ENCODE peak calls at places on chromosome 13, in six cellular contexts. One of them, this sample, is unnamed. For H3K36me3 and H3K27me3, the result is how much of the 10 kb centered on the place peaks cover.

GRCh38 chr13:40389081-40389641 is 277.3 kb downstream of the FOXO1 start:
- DNase-seq in hepatocyte: no peak
- DNase-seq in testis: no peak
- DNase-seq in heart left ventricle: no peak
- DNase-seq in vagina: no peak
- DNase-seq in WERI-Rb-1: no peak
- DNase-seq in this sample: peak

GRCh38 chr13:27658569-27658968 is 36.9 kb downstream of the POLR1D start:
- DNase-seq in vagina: no peak
- DNase-seq in heart left ventricle: no peak
- DNase-seq in hepatocyte: no peak
- DNase-seq in testis: no peak
- DNase-seq in WERI-Rb-1: no peak
- DNase-seq in this sample: no peak

GRCh38 chr13:77545626-77546412 is 10.3 kb downstream of the SCEL start:
- DNase-seq in hepatocyte: no peak
- DNase-seq in heart left ventricle: no peak
- DNase-seq in vagina: no peak
- DNase-seq in testis: no peak
- DNase-seq in WERI-Rb-1: no peak
- DNase-seq in this sample: no peak

GRCh38 chr13:108003626-108004025 is 211.7 kb downstream of the LIG4 start:
- DNase-seq in vagina: no peak
- DNase-seq in hepatocyte: no peak
- DNase-seq in heart left ventricle: no peak
- DNase-seq in testis: peak
- DNase-seq in WERI-Rb-1: no peak
- DNase-seq in this sample: no peak

GRCh38 chr13:29849731-29850212 is 645 bp downstream of the UBL3 start:
- DNase-seq in hepatocyte: peak
- DNase-seq in vagina: no peak
- DNase-seq in testis: peak
- DNase-seq in WERI-Rb-1: peak
- DNase-seq in heart left ventricle: peak
- DNase-seq in this sample: peak

GRCh38 chr13:37869756-37870488 is at the start of gene TRPC4:
- DNase-seq in heart left ventricle: peak
- DNase-seq in vagina: no peak
- DNase-seq in hepatocyte: peak
- DNase-seq in WERI-Rb-1: peak
- DNase-seq in testis: peak
- DNase-seq in this sample: no peak

GRCh38 chr13:54975676-54976075 is 1947.1 kb downstream of the OLFM4 start:
- DNase-seq in hepatocyte: no peak
- DNase-seq in testis: no peak
- DNase-seq in heart left ventricle: no peak
- DNase-seq in WERI-Rb-1: no peak
- DNase-seq in vagina: no peak
- DNase-seq in this sample: no peak

GRCh38 chr13:75550159-75550567 is 572 bp downstream of the UCHL3 start:
- DNase-seq in hepatocyte: peak
- DNase-seq in vagina: no peak
- DNase-seq in WERI-Rb-1: no peak
- DNase-seq in heart left ventricle: no peak
- DNase-seq in testis: peak
- DNase-seq in this sample: no peak

GRCh38 chr13:101116826-101117225 is 299.5 kb downstream of the NALCN start:
- DNase-seq in heart left ventricle: no peak
- DNase-seq in vagina: no peak
- DNase-seq in testis: no peak
- DNase-seq in hepatocyte: no peak
- DNase-seq in WERI-Rb-1: no peak
- DNase-seq in this sample: no peak

GRCh38 chr13:33483471-33483870 is 197.9 kb upstream of the STARD13 start:
- DNase-seq in heart left ventricle: no peak
- DNase-seq in WERI-Rb-1: no peak
- DNase-seq in testis: no peak
- DNase-seq in hepatocyte: no peak
- DNase-seq in vagina: no peak
- DNase-seq in this sample: no peak

GRCh38 chr13:29589234-29589633 is 6.3 kb downstream of the SLC7A1 start:
- DNase-seq in WERI-Rb-1: no peak
- DNase-seq in heart left ventricle: peak
- DNase-seq in hepatocyte: no peak
- DNase-seq in vagina: no peak
- DNase-seq in testis: peak
- DNase-seq in this sample: no peak

GRCh38 chr13:94662274-94662945 is 49.9 kb downstream of the SOX21 start:
- DNase-seq in WERI-Rb-1: no peak
- DNase-seq in hepatocyte: no peak
- DNase-seq in vagina: no peak
- DNase-seq in heart left ventricle: no peak
- DNase-seq in testis: no peak
- DNase-seq in this sample: no peak

GRCh38 chr13:110910013-110910890 is 4.6 kb downstream of the ANKRD10 start:
- DNase-seq in hepatocyte: no peak
- DNase-seq in heart left ventricle: no peak
- DNase-seq in testis: no peak
- DNase-seq in vagina: no peak
- DNase-seq in WERI-Rb-1: no peak
- DNase-seq in this sample: no peak

DNA sequence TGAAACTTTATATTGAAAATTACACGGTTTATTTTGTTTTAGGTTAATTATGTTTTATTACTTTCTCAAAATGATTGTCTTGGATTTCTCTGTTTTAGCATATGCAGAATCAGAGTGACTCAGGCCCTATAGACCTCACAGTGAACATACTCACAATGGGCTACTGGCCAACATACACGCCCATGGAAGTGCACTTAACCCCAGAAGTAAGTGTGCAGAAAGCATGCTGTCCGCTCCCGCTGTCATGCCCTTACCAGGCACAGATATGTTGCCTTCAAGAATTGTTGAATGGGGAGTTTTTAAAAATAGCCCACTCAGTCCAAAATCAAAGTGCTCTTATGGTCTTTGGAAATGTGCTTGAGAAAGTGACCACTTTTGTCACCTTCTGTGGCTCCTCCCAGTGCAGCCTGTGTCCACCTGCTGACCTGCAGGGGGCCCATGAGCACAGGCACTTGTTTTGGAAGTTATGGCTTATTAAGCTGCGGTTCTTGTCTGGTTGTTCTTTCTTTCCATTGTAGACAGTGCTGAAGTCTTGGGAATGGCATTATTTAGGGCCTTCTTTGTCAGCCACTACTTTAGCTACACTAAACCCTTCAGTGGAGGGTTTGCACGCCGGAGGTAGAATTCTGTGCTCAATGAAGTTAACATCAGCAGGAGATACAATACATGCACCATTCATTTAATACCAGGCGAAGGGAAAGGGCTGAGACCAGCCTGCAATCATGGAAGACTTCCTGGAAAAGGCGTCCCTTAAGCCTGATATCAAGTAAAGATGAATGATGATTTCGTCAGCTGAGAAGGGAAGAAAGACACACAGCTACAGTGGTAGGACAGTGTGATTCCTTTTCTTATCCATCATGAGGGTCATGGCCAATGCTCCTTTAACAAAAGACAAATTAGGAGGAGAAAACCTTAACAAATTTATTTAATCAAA is 36.7 kb downstream of the CUL4A start:
- DNase-seq in heart left ventricle: no peak
- DNase-seq in vagina: no peak
- DNase-seq in testis: no peak
- DNase-seq in WERI-Rb-1: peak
- DNase-seq in hepatocyte: peak
- DNase-seq in this sample: no peak
- H3K36me3 ChIP-seq in heart left ventricle: half or more
- H3K36me3 ChIP-seq in vagina: half or more
- H3K36me3 ChIP-seq in testis: under half
- H3K36me3 ChIP-seq in WERI-Rb-1: half or more
- H3K36me3 ChIP-seq in hepatocyte: under half
- H3K36me3 ChIP-seq in this sample: half or more

DNA sequence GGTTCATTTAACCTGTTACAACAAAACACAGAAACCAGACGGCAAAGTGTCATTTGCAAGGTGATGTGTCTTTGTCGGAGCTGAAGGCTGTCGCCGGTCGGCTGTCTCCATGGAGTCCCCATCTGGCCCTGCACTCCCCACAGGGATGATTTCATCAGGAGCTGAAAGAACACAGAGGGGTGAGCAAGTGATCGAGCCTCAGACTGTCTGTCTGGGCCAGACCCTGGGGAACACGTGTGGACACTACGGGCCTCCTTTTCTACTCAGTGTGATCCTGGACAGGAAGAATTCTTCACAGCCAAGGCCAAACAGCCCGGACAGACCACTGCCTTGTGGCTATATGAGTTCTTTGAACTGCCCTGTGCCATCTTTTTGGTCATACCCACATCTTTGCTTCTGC is 85.1 kb downstream of the RNASEH2B start:
- DNase-seq in WERI-Rb-1: peak
- DNase-seq in testis: no peak
- DNase-seq in heart left ventricle: no peak
- DNase-seq in hepatocyte: no peak
- DNase-seq in vagina: no peak
- DNase-seq in this sample: no peak
- H3K27me3 ChIP-seq in WERI-Rb-1: under half
- H3K27me3 ChIP-seq in testis: under half
- H3K27me3 ChIP-seq in heart left ventricle: under half
- H3K27me3 ChIP-seq in hepatocyte: under half
- H3K27me3 ChIP-seq in vagina: under half
- H3K27me3 ChIP-seq in this sample: under half

GRCh38 chr13:32315255-32316029 is at the start of the genes BRCA2 and ZAR1L:
- DNase-seq in testis: peak
- DNase-seq in WERI-Rb-1: peak
- DNase-seq in heart left ventricle: peak
- DNase-seq in vagina: peak
- DNase-seq in hepatocyte: peak
- DNase-seq in this sample: peak

GRCh38 chr13:32314968-32315254 is 252 bp downstream of the ZAR1L start:
- DNase-seq in WERI-Rb-1: peak
- DNase-seq in heart left ventricle: no peak
- DNase-seq in testis: peak
- DNase-seq in hepatocyte: peak
- DNase-seq in vagina: peak
- DNase-seq in this sample: peak

GRCh38 chr13:32316030-32316344 is 679 bp downstream of the BRCA2 start:
- DNase-seq in hepatocyte: no peak
- DNase-seq in heart left ventricle: no peak
- DNase-seq in vagina: no peak
- DNase-seq in WERI-Rb-1: no peak
- DNase-seq in testis: no peak
- DNase-seq in this sample: no peak

GRCh38 chr13:32316476-32316875 is 1.2 kb downstream of the BRCA2 start:
- DNase-seq in heart left ventricle: no peak
- DNase-seq in vagina: no peak
- DNase-seq in testis: no peak
- DNase-seq in WERI-Rb-1: no peak
- DNase-seq in hepatocyte: no peak
- DNase-seq in this sample: no peak

DNA sequence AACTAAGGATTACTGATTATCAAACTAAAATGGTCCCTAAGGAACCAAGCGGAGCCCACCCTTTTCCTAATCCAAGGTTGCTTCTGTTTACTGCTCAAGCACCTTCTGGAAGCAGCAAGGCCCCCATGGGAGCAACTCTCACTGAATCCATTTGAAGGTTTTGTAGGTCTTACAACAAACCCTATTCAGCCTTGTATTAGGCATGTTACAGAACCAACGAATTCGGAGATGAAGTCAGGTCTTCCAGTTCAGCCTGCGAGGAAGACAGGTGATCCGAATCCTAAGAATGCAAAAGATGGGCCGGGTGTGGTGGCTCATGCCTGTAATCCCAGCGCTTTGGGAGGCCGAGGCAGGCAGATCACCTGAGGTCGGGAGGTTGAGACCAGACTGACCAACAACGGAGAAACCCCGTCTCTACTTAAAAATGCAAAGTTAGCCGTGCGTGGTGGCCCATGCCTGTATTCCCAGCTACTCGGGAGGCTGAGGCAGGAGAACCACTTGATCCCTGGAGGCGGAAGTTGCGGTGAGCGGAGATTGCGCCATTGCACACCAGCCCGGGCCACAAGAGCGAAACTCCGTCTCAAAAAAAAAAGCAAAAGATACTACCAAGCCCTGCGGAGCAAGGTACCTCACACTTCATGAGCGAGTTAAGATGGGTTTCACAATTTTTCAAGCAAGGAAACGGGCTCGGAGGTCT is 744 bp downstream of the ZAR1L start:
- DNase-seq in WERI-Rb-1: no peak
- DNase-seq in hepatocyte: no peak
- DNase-seq in vagina: no peak
- DNase-seq in testis: peak
- DNase-seq in heart left ventricle: peak
- DNase-seq in this sample: no peak
- H3K27ac ChIP-seq in WERI-Rb-1: peak
- H3K27ac ChIP-seq in hepatocyte: peak
- H3K27ac ChIP-seq in vagina: peak
- H3K27ac ChIP-seq in testis: peak
- H3K27ac ChIP-seq in heart left ventricle: peak
- H3K27ac ChIP-seq in this sample: peak

GRCh38 chr13:64007334-64007733 is 2591.7 kb upstream of the PCDH20 start:
- DNase-seq in vagina: no peak
- DNase-seq in hepatocyte: no peak
- DNase-seq in heart left ventricle: no peak
- DNase-seq in testis: no peak
- DNase-seq in WERI-Rb-1: no peak
- DNase-seq in this sample: no peak
- H3K36me3 ChIP-seq in vagina: under half
- H3K36me3 ChIP-seq in hepatocyte: under half
- H3K36me3 ChIP-seq in heart left ventricle: under half
- H3K36me3 ChIP-seq in testis: under half
- H3K36me3 ChIP-seq in WERI-Rb-1: under half
- H3K36me3 ChIP-seq in this sample: under half

GRCh38 chr13:20160346-20161274 is at the start of gene GJA3:
- DNase-seq in WERI-Rb-1: peak
- DNase-seq in vagina: peak
- DNase-seq in heart left ventricle: peak
- DNase-seq in testis: peak
- DNase-seq in hepatocyte: peak
- DNase-seq in this sample: peak
- H3K27me3 ChIP-seq in WERI-Rb-1: half or more
- H3K27me3 ChIP-seq in vagina: under half
- H3K27me3 ChIP-seq in heart left ventricle: under half
- H3K27me3 ChIP-seq in testis: under half
- H3K27me3 ChIP-seq in hepatocyte: half or more
- H3K27me3 ChIP-seq in this sample: under half

DNA sequence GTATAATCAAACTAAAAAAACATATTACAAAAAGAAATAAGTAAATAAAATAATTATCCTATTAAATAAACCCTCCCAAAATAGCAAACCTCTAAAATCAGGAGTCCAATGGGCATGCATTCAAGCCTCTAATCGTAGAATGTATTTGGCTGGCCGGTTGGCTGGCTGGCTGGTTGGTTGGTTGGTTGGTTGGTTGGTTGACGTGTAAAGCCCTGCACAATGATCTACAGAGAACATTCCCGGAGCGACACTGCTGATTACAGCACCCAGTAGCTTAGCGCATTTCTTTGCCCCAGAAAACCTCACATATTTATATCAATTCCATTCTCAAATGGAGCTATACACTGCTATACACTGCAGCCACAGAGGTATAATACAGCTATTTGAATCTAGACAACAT is 65.6 kb downstream of the SACS start:
- DNase-seq in testis: no peak
- DNase-seq in vagina: no peak
- DNase-seq in hepatocyte: no peak
- DNase-seq in heart left ventricle: no peak
- DNase-seq in WERI-Rb-1: no peak
- DNase-seq in this sample: no peak
- H3K27ac ChIP-seq in testis: no peak
- H3K27ac ChIP-seq in vagina: no peak
- H3K27ac ChIP-seq in hepatocyte: no peak
- H3K27ac ChIP-seq in heart left ventricle: peak
- H3K27ac ChIP-seq in WERI-Rb-1: no peak
- H3K27ac ChIP-seq in this sample: no peak

GRCh38 chr13:97385854-97386253 is 48.1 kb upstream of the RAP2A start:
- DNase-seq in WERI-Rb-1: no peak
- DNase-seq in vagina: no peak
- DNase-seq in hepatocyte: no peak
- DNase-seq in testis: no peak
- DNase-seq in heart left ventricle: no peak
- DNase-seq in this sample: no peak
- H3K36me3 ChIP-seq in WERI-Rb-1: under half
- H3K36me3 ChIP-seq in vagina: under half
- H3K36me3 ChIP-seq in hepatocyte: under half
- H3K36me3 ChIP-seq in testis: under half
- H3K36me3 ChIP-seq in heart left ventricle: under half
- H3K36me3 ChIP-seq in this sample: under half

This sample was measured in effector memory CD4-positive, alpha-beta T cell.